ENCODE peak calls at places on chromosomes 2 and 18, in six cellular contexts. One of them, this sample, is unnamed.

GRCh38 chr2:196233033-196233807 is 61.8 kb upstream of the STK17B start:
- DNase-seq in H9: no peak
- DNase-seq in IMR-90: peak
- DNase-seq in H1: no peak
- DNase-seq in trophoblast cell: peak
- DNase-seq in mesenchymal stem cell: peak
- DNase-seq in this sample: no peak

GRCh38 chr2:174120346-174120745 is 128.0 kb downstream of the OLA1 start:
- DNase-seq in H9: no peak
- DNase-seq in IMR-90: peak
- DNase-seq in H1: no peak
- DNase-seq in trophoblast cell: no peak
- DNase-seq in mesenchymal stem cell: peak
- DNase-seq in this sample: no peak

GRCh38 chr2:213766062-213766461 is 481.8 kb downstream of the SPAG16 start:
- DNase-seq in H9: no peak
- DNase-seq in IMR-90: no peak
- DNase-seq in H1: no peak
- DNase-seq in trophoblast cell: no peak
- DNase-seq in mesenchymal stem cell: no peak
- DNase-seq in this sample: no peak

GRCh38 chr2:23465982-23466381 is 81.0 kb downstream of the KLHL29 start:
- DNase-seq in H9: no peak
- DNase-seq in IMR-90: no peak
- DNase-seq in H1: no peak
- DNase-seq in trophoblast cell: no peak
- DNase-seq in mesenchymal stem cell: no peak
- DNase-seq in this sample: no peak

GRCh38 chr18:79987566-79987965 is 797 bp downstream of the TXNL4A start:
- DNase-seq in H9: no peak
- DNase-seq in IMR-90: no peak
- DNase-seq in H1: no peak
- DNase-seq in trophoblast cell: peak
- DNase-seq in mesenchymal stem cell: peak
- DNase-seq in this sample: no peak

GRCh38 chr2:14991723-14992122 is 359.2 kb downstream of the LRATD1 start:
- DNase-seq in H9: no peak
- DNase-seq in IMR-90: no peak
- DNase-seq in H1: no peak
- DNase-seq in trophoblast cell: no peak
- DNase-seq in mesenchymal stem cell: no peak
- DNase-seq in this sample: no peak

GRCh38 chr18:68843467-68844089 is 45.7 kb downstream of the CCDC102B start:
- DNase-seq in H9: no peak
- DNase-seq in IMR-90: peak
- DNase-seq in H1: no peak
- DNase-seq in trophoblast cell: no peak
- DNase-seq in mesenchymal stem cell: no peak
- DNase-seq in this sample: no peak

GRCh38 chr2:190627881-190628412 is 20.9 kb upstream of the NAB1 start:
- DNase-seq in H9: no peak
- DNase-seq in IMR-90: no peak
- DNase-seq in H1: no peak
- DNase-seq in trophoblast cell: no peak
- DNase-seq in mesenchymal stem cell: no peak
- DNase-seq in this sample: no peak

GRCh38 chr2:16442971-16443370 is 222.7 kb downstream of the CYRIA start:
- DNase-seq in H9: no peak
- DNase-seq in IMR-90: no peak
- DNase-seq in H1: no peak
- DNase-seq in trophoblast cell: no peak
- DNase-seq in mesenchymal stem cell: no peak
- DNase-seq in this sample: no peak

GRCh38 chr18:54127759-54128378 is 96.6 kb downstream of the MBD2 start:
- DNase-seq in H9: peak
- DNase-seq in IMR-90: peak
- DNase-seq in H1: no peak
- DNase-seq in trophoblast cell: peak
- DNase-seq in mesenchymal stem cell: peak
- DNase-seq in this sample: peak

GRCh38 chr2:54945401-54946219 is 104.6 kb downstream of the RTN4 start:
- DNase-seq in H9: no peak
- DNase-seq in IMR-90: peak
- DNase-seq in H1: no peak
- DNase-seq in trophoblast cell: no peak
- DNase-seq in mesenchymal stem cell: peak
- DNase-seq in this sample: no peak

GRCh38 chr2:68716948-68717661 is 17.5 kb upstream of the ARHGAP25 start:
- DNase-seq in H9: no peak
- DNase-seq in IMR-90: no peak
- DNase-seq in H1: no peak
- DNase-seq in trophoblast cell: no peak
- DNase-seq in mesenchymal stem cell: no peak
- DNase-seq in this sample: no peak

GRCh38 chr18:79495591-79496071 is 99.9 kb downstream of the NFATC1 start:
- DNase-seq in H9: no peak
- DNase-seq in IMR-90: no peak
- DNase-seq in H1: no peak
- DNase-seq in trophoblast cell: no peak
- DNase-seq in mesenchymal stem cell: no peak
- DNase-seq in this sample: no peak

GRCh38 chr2:172836386-172837200 is 100.9 kb downstream of the RAPGEF4 start:
- DNase-seq in H9: no peak
- DNase-seq in IMR-90: peak
- DNase-seq in H1: no peak
- DNase-seq in trophoblast cell: peak
- DNase-seq in mesenchymal stem cell: peak
- DNase-seq in this sample: no peak

GRCh38 chr18:59606193-59607175 is 90.7 kb downstream of the CCBE1 start:
- DNase-seq in H9: no peak
- DNase-seq in IMR-90: peak
- DNase-seq in H1: no peak
- DNase-seq in trophoblast cell: peak
- DNase-seq in mesenchymal stem cell: peak
- DNase-seq in this sample: no peak

GRCh38 chr18:36692331-36692730 is 136.5 kb downstream of the TPGS2 start:
- DNase-seq in H9: no peak
- DNase-seq in IMR-90: peak
- DNase-seq in H1: no peak
- DNase-seq in trophoblast cell: no peak
- DNase-seq in mesenchymal stem cell: no peak
- DNase-seq in this sample: no peak

GRCh38 chr2:161992526-161992925 is 81.5 kb downstream of the DPP4 start:
- DNase-seq in H9: no peak
- DNase-seq in IMR-90: no peak
- DNase-seq in H1: no peak
- DNase-seq in trophoblast cell: no peak
- DNase-seq in mesenchymal stem cell: no peak
- DNase-seq in this sample: no peak

GRCh38 chr2:180524458-180524857 is 455.9 kb upstream of the UBE2E3 start:
- DNase-seq in H9: no peak
- DNase-seq in IMR-90: peak
- DNase-seq in H1: no peak
- DNase-seq in trophoblast cell: no peak
- DNase-seq in mesenchymal stem cell: no peak
- DNase-seq in this sample: no peak

GRCh38 chr2:128292599-128293425 is 25.9 kb downstream of the HS6ST1 start:
- DNase-seq in H9: no peak
- DNase-seq in IMR-90: no peak
- DNase-seq in H1: no peak
- DNase-seq in trophoblast cell: peak
- DNase-seq in mesenchymal stem cell: no peak
- DNase-seq in this sample: no peak

GRCh38 chr2:195410272-195410671 is 246.8 kb upstream of the SLC39A10 start:
- DNase-seq in H9: no peak
- DNase-seq in IMR-90: no peak
- DNase-seq in H1: no peak
- DNase-seq in trophoblast cell: no peak
- DNase-seq in mesenchymal stem cell: no peak
- DNase-seq in this sample: no peak

GRCh38 chr18:49127606-49128190 is 176.9 kb upstream of the SMAD7 start:
- DNase-seq in H9: no peak
- DNase-seq in IMR-90: no peak
- DNase-seq in H1: no peak
- DNase-seq in trophoblast cell: no peak
- DNase-seq in mesenchymal stem cell: no peak
- DNase-seq in this sample: no peak

GRCh38 chr2:240481720-240482119 is 46.3 kb downstream of the GPC1 start:
- DNase-seq in H9: no peak
- DNase-seq in IMR-90: no peak
- DNase-seq in H1: no peak
- DNase-seq in trophoblast cell: no peak
- DNase-seq in mesenchymal stem cell: no peak
- DNase-seq in this sample: no peak

GRCh38 chr2:136327162-136327852 is 209.4 kb upstream of the CXCR4 start:
- DNase-seq in H9: no peak
- DNase-seq in IMR-90: peak
- DNase-seq in H1: no peak
- DNase-seq in trophoblast cell: peak
- DNase-seq in mesenchymal stem cell: peak
- DNase-seq in this sample: no peak

GRCh38 chr2:5693288-5694015 is 1.3 kb downstream of the SOX11 start:
- DNase-seq in H9: peak
- DNase-seq in IMR-90: peak
- DNase-seq in H1: no peak
- DNase-seq in trophoblast cell: no peak
- DNase-seq in mesenchymal stem cell: peak
- DNase-seq in this sample: no peak

GRCh38 chr2:206979922-206980321 is 40.6 kb downstream of the CPO start:
- DNase-seq in H9: no peak
- DNase-seq in IMR-90: no peak
- DNase-seq in H1: no peak
- DNase-seq in trophoblast cell: no peak
- DNase-seq in mesenchymal stem cell: no peak
- DNase-seq in this sample: no peak

GRCh38 chr2:95042472-95043271 is 17.2 kb downstream of the MAL start:
- DNase-seq in H9: no peak
- DNase-seq in IMR-90: no peak
- DNase-seq in H1: no peak
- DNase-seq in trophoblast cell: no peak
- DNase-seq in mesenchymal stem cell: no peak
- DNase-seq in this sample: no peak

GRCh38 chr2:95040470-95040869 is 15.0 kb downstream of the MAL start:
- DNase-seq in H9: no peak
- DNase-seq in IMR-90: no peak
- DNase-seq in H1: no peak
- DNase-seq in trophoblast cell: no peak
- DNase-seq in mesenchymal stem cell: no peak
- DNase-seq in this sample: no peak

GRCh38 chr2:95039978-95040377 is 14.5 kb downstream of the MAL start:
- DNase-seq in H9: no peak
- DNase-seq in IMR-90: no peak
- DNase-seq in H1: no peak
- DNase-seq in trophoblast cell: no peak
- DNase-seq in mesenchymal stem cell: no peak
- DNase-seq in this sample: no peak

GRCh38 chr2:95041824-95042442 is 16.4 kb downstream of the MAL start:
- DNase-seq in H9: no peak
- DNase-seq in IMR-90: no peak
- DNase-seq in H1: no peak
- DNase-seq in trophoblast cell: no peak
- DNase-seq in mesenchymal stem cell: no peak
- DNase-seq in this sample: no peak

DNA sequence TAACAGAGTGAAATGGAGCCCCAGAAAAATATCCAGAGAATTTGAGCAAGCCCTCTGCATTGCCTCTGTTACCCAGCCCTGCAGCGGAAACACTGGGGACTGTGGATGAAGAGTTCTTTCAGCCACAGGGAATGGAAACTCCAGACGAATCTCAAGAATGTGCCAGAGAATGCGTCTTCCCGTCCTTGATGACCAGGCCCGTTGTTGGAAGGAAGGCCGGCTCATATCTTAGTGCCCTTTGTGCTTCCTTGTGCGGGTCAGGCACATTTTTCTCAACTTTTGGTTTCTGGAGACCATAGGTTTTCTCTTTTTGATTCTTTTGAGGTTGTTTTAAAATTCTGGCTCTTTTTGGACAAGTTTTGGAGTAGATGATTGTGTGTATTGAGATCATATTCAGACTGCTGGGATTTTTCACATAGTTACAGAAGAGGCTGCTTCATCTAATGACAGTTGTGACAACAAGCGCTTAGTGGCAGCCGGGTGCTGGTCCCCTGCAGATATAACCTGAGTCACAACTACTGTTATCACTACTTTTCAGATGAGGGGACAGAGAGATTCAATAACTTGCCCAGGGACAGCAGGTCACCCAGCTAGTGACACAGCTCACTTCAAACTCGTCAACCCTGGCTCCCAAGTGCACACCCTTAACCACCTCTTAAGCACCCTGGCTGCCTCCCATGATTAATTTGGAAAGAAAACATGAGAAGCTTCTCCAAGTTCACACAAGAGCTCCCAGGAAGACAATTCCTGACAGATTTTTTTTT is 15.7 kb downstream of the MAL start:
- DNase-seq in H9: no peak
- DNase-seq in IMR-90: no peak
- DNase-seq in H1: no peak
- DNase-seq in trophoblast cell: peak
- DNase-seq in mesenchymal stem cell: no peak
- DNase-seq in this sample: no peak
- H3K4me2 ChIP-seq in H9: no peak
- H3K4me2 ChIP-seq in IMR-90: no peak
- H3K4me2 ChIP-seq in H1: no peak
- H3K4me2 ChIP-seq in trophoblast cell: no peak
- H3K4me2 ChIP-seq in mesenchymal stem cell: no peak
- H3K4me2 ChIP-seq in this sample: no peak

DNA sequence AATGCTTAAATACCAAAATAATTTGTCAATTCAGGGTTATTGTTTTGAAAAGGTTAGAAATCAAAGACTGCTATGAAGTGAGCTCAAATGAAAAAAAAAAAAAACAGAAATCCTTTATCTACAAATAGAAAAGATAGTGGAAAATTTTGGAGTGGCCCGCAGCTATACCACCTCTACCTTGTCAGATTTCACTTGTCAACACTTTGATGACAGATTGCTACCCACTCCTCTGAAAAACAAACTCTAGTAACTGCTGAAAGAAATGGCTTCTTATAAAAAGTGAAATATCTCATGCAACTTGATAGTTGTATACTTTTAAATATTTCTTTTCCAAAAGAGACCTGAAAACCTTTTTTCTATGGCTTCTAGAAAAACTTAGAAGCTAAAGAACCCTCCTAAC is 84.5 kb downstream of the WDPCP start:
- DNase-seq in H9: no peak
- DNase-seq in IMR-90: no peak
- DNase-seq in H1: no peak
- DNase-seq in trophoblast cell: no peak
- DNase-seq in mesenchymal stem cell: no peak
- DNase-seq in this sample: no peak
- H4K91ac ChIP-seq in H9: no peak
- H4K91ac ChIP-seq in IMR-90: no peak
- H4K91ac ChIP-seq in H1: no peak
- H4K91ac ChIP-seq in trophoblast cell: no peak
- H4K91ac ChIP-seq in mesenchymal stem cell: no peak
- H4K91ac ChIP-seq in this sample: no peak

GRCh38 chr2:228224410-228224809 is 42.9 kb upstream of the SPHKAP start:
- DNase-seq in H9: no peak
- DNase-seq in IMR-90: no peak
- DNase-seq in H1: no peak
- DNase-seq in trophoblast cell: no peak
- DNase-seq in mesenchymal stem cell: no peak
- DNase-seq in this sample: no peak
- H2AK5ac ChIP-seq in H9: no peak
- H2AK5ac ChIP-seq in IMR-90: no peak
- H2AK5ac ChIP-seq in H1: no peak
- H2AK5ac ChIP-seq in trophoblast cell: no peak
- H2AK5ac ChIP-seq in mesenchymal stem cell: no peak
- H2AK5ac ChIP-seq in this sample: no peak

GRCh38 chr18:61852496-61852895 is 40.3 kb downstream of the RNF152 start:
- DNase-seq in H9: no peak
- DNase-seq in IMR-90: no peak
- DNase-seq in H1: no peak
- DNase-seq in trophoblast cell: no peak
- DNase-seq in mesenchymal stem cell: no peak
- DNase-seq in this sample: no peak
- H3K4me2 ChIP-seq in H9: no peak
- H3K4me2 ChIP-seq in IMR-90: no peak
- H3K4me2 ChIP-seq in H1: no peak
- H3K4me2 ChIP-seq in trophoblast cell: no peak
- H3K4me2 ChIP-seq in mesenchymal stem cell: no peak
- H3K4me2 ChIP-seq in this sample: no peak